ENCODE peak calls at places on chromosomes 11 and 22, in six cellular contexts. A is IMR-90, J is A549, K is stomach, T is heart left ventricle, U is adrenal gland. Y is an unnamed sample.

GRCh38 chr11:76626266-76626665 is 44.3 kb downstream of the LRRC32 start:
- DNase-seq in K (no peak), J (no peak), U (no peak), A (no peak), T (no peak), Y (peak)

GRCh38 chr11:18321622-18321990 is 334 bp downstream of the HPS5 start:
- DNase-seq in T (no peak), J (no peak), K (no peak), U (no peak), A (no peak), Y (no peak)

GRCh38 chr11:9571071-9571765 is 2.3 kb upstream of the WEE1 start:
- DNase-seq in K (no peak), U (no peak), T (no peak), A (no peak), J (no peak), Y (no peak)

GRCh38 chr22:38614331-38615122 is 41.7 kb downstream of the FAM227A start:
- DNase-seq in J (peak), U (no peak), T (no peak), A (peak), K (no peak), Y (no peak)

GRCh38 chr11:125183641-125184040 is 19.1 kb downstream of the PKNOX2 start:
- DNase-seq in J (no peak), A (no peak), T (no peak), U (no peak), K (no peak), Y (no peak)

GRCh38 chr22:47138898-47139789 is 376.7 kb downstream of the TBC1D22A start:
- DNase-seq in U (no peak), A (no peak), T (peak), K (no peak), J (no peak), Y (no peak)

GRCh38 chr11:44652901-44653644 is 73.7 kb upstream of the TSPAN18 start:
- DNase-seq in K (no peak), J (no peak), A (no peak), T (no peak), U (no peak), Y (peak)

GRCh38 chr22:37211853-37212173 is 464 bp downstream of the SSTR3 start:
- DNase-seq in U (no peak), J (no peak), T (no peak), A (no peak), K (no peak), Y (no peak)

GRCh38 chr22:19808873-19809478 is 45.7 kb downstream of the GNB1L start:
- DNase-seq in J (no peak), K (no peak), A (no peak), U (no peak), T (peak), Y (peak)

DNA sequence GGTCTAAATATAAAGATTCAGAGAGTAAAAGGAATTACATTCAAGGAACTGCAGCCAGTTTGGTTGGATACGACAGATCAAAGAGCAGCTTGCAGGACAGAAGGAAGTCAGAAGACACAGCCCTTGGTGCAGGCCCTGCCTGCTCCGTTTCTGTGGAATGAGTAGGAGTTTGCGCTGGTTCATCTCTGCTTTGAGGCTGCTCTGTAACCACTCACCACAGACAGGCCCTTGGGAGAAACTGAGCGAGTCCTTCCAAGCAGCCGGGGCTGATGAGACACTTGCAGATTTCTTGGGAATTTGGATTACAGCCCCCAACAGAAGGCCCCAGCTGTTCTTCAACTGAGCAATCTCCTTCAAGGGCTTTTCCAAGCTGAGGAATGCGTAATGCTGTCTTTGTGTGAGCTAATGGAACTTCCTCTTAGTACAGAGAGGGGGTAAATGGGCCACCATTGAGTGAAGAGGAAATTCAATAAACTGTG is 16.4 kb downstream of the IL10RA start:
- DNase-seq in A (no peak), J (no peak), T (no peak), K (no peak), U (no peak), Y (no peak)
- TF ChIP-seq POLR2A in A (no peak), J (no peak), T (no peak), K (no peak), U (no peak), Y (no peak)

GRCh38 chr11:10857604-10858504 is at the start of gene ZBED5:
- DNase-seq in K (peak), T (peak), A (peak), U (peak), J (peak), Y (peak)
- TF ChIP-seq CTCF in K (no peak), T (no peak), A (peak), U (peak), J (no peak), Y (no peak)

GRCh38 chr11:73404048-73404447 is 27.8 kb downstream of the RELT start:
- DNase-seq in U (peak), A (peak), J (peak), K (peak), T (peak), Y (peak)

GRCh38 chr11:73401217-73401923 is 25.2 kb downstream of the RELT start:
- DNase-seq in A (no peak), J (no peak), K (no peak), T (no peak), U (no peak), Y (no peak)

GRCh38 chr11:73403541-73403940 is 27.3 kb downstream of the RELT start:
- DNase-seq in U (no peak), T (no peak), K (no peak), A (no peak), J (no peak), Y (no peak)

GRCh38 chr11:73402834-73403185 is 26.6 kb downstream of the RELT start:
- DNase-seq in A (no peak), T (no peak), K (no peak), U (no peak), J (no peak), Y (no peak)

GRCh38 chr11:73401924-73402833 is 26.0 kb downstream of the RELT start:
- DNase-seq in T (no peak), K (no peak), J (no peak), U (no peak), A (no peak), Y (no peak)
- TF ChIP-seq POLR2A in T (no peak), K (no peak), J (no peak), U (no peak), A (no peak), Y (no peak)

GRCh38 chr22:41175546-41175945 is 29.6 kb upstream of the L3MBTL2 start:
- DNase-seq in J (no peak), K (no peak), A (no peak), U (no peak), T (no peak), Y (no peak)
- TF ChIP-seq CTCF in J (no peak), K (no peak), A (no peak), U (no peak), T (no peak), Y (no peak)

GRCh38 chr11:73324116-73324515 is 16.0 kb downstream of the ARHGEF17 start:
- DNase-seq in K (peak), U (no peak), J (no peak), T (no peak), A (no peak), Y (no peak)

GRCh38 chr11:73322111-73322985 is 14.3 kb downstream of the ARHGEF17 start:
- DNase-seq in A (peak), U (no peak), K (no peak), J (no peak), T (no peak), Y (no peak)

GRCh38 chr11:73322986-73323306 is 14.9 kb downstream of the ARHGEF17 start:
- DNase-seq in U (no peak), K (no peak), A (no peak), T (no peak), J (no peak), Y (no peak)

GRCh38 chr11:73324665-73325035 is 16.6 kb downstream of the ARHGEF17 start:
- DNase-seq in U (no peak), A (no peak), T (no peak), J (no peak), K (no peak), Y (no peak)

GRCh38 chr11:73323464-73323863 is 15.4 kb downstream of the ARHGEF17 start:
- DNase-seq in T (peak), K (peak), A (peak), J (no peak), U (peak), Y (peak)
- TF ChIP-seq POLR2A in T (no peak), K (no peak), A (no peak), J (no peak), U (no peak), Y (no peak)

GRCh38 chr11:6681505-6681904 is 1.6 kb downstream of the MRPL17 start:
- DNase-seq in T (no peak), A (no peak), K (no peak), U (no peak), J (no peak), Y (no peak)
- TF ChIP-seq CTCF in T (no peak), A (no peak), K (no peak), U (no peak), J (no peak), Y (no peak)

Y was measured in lower leg skin.